ENCODE peak calls at places on chromosomes 12 and 14, in four cellular contexts. R, X, D and Z are unnamed samples.

GRCh38 chr12:84661732-84662326 is 250.8 kb downstream of the SLC6A15 start:
- DNase-seq in D (no peak), X (no peak), R (no peak), Z (no peak)

GRCh38 chr12:101859664-101860607 is 17.4 kb upstream of the DRAM1 start:
- DNase-seq in X (no peak), D (no peak), R (no peak), Z (no peak)

GRCh38 chr12:81147286-81147919 is 69.5 kb downstream of the ACSS3 start:
- DNase-seq in R (no peak), X (no peak), D (no peak), Z (no peak)

GRCh38 chr12:46389130-46389616 is 16.6 kb upstream of the SLC38A2 start:
- DNase-seq in D (no peak), R (peak; percentile 49), X (no peak), Z (no peak)

GRCh38 chr14:70000601-70001000 is 121.4 kb downstream of the SMOC1 start:
- DNase-seq in D (no peak), R (no peak), X (no peak), Z (no peak)

GRCh38 chr12:131119936-131120335 is 166.2 kb downstream of the ADGRD1 start:
- DNase-seq in R (no peak), D (no peak), X (no peak), Z (no peak)

GRCh38 chr12:46177020-46177419 is 91.8 kb downstream of the SLC38A1 start:
- DNase-seq in D (no peak), X (no peak), R (no peak), Z (no peak)

GRCh38 chr12:132597333-132598283 is 12.8 kb downstream of the LRCOL1 start:
- DNase-seq in D (no peak), X (peak; percentile 50), R (peak; percentile 53), Z (no peak)

GRCh38 chr12:19539836-19540235 is 100.5 kb downstream of the AEBP2 start:
- DNase-seq in D (no peak), X (no peak), R (no peak), Z (no peak)

GRCh38 chr14:87049886-87050820 is 942.8 kb downstream of the GALC start:
- DNase-seq in R (no peak), X (no peak), D (no peak), Z (no peak)

GRCh38 chr12:6899837-6900519 is 4.6 kb upstream of the LRRC23 start:
- DNase-seq in X (no peak), D (no peak), R (peak; percentile 78), Z (no peak)

GRCh38 chr12:30969606-30970395 is 43.3 kb downstream of the TSPAN11 start:
- DNase-seq in X (no peak), R (no peak), D (no peak), Z (no peak)

GRCh38 chr12:119375619-119376018 is 41.1 kb downstream of the CCDC60 start:
- DNase-seq in D (no peak), X (no peak), R (no peak), Z (no peak)

GRCh38 chr14:61287196-61287595 is 6.1 kb upstream of the TMEM30B start:
- DNase-seq in R (no peak), X (no peak), D (no peak), Z (no peak)

GRCh38 chr12:116284401-116284800 is 6.9 kb upstream of the MED13L start:
- DNase-seq in D (no peak), X (no peak), R (no peak), Z (no peak)

DNA sequence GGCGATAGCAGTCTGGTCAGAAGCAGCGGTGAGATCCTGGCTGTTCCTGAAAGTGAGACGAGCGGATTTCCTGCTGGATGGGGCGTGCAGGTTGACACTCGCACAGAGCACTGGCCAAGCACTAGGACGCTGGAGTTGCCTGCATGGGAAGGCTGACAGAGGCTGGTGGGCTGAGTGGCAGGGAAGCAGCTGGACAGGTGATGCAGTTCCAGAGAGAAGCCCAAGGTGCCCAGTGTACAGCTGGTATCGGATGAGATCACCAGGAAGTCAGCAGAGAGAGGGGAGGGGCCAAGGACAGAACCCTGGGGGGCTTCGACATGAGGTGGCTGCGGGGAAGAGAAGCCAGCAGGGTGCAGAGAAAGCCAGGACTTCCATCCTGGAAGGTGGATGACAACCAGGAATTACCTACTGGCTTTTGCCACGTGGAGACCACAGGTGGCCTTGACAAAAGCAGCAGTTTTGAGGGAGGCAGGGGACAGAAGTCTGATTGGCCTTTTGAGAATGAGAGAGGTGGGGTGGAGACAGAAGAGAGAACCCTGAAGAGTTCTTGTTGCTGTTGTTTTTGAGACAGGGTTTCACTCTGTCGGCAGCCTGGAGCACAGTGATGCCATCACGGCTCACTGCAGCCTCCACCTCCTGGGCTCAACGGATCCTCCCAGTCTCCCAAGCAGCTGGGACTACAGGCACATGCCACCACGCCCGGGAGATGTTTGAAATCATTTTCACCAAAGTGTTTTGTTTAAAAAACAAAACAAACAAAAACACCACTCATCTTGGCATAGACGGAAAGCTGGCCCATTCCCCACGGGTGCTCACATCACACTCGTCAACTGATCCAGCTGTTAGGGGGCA is 35.3 kb downstream of the CDC42BPB start:
- DNase-seq in X (no peak), R (no peak), D (no peak), Z (no peak)
- H3K4me1 ChIP-seq in X (peaks cover 13% of the 10 kb centered on the region), R (peaks cover 31% of the 10 kb centered on the region), D (no peaks in the 10 kb centered on the region), Z (peaks cover 2% of the 10 kb centered on the region)

GRCh38 chr12:64216239-64216638 is 5.9 kb downstream of the KICS2 start:
- DNase-seq in X (no peak), D (no peak), R (no peak), Z (no peak)

GRCh38 chr12:64219135-64219534 is 3.0 kb downstream of the KICS2 start:
- DNase-seq in X (no peak), D (no peak), R (peak; percentile 6), Z (no peak)

GRCh38 chr12:64221656-64222010 is 463 bp downstream of the KICS2 start:
- DNase-seq in R (peak; percentile 83), D (peak; percentile 53), X (peak; percentile 71), Z (peak; percentile 79)

GRCh38 chr12:64220046-64220445 is 2.0 kb downstream of the KICS2 start:
- DNase-seq in X (no peak), R (no peak), D (no peak), Z (no peak)

DNA sequence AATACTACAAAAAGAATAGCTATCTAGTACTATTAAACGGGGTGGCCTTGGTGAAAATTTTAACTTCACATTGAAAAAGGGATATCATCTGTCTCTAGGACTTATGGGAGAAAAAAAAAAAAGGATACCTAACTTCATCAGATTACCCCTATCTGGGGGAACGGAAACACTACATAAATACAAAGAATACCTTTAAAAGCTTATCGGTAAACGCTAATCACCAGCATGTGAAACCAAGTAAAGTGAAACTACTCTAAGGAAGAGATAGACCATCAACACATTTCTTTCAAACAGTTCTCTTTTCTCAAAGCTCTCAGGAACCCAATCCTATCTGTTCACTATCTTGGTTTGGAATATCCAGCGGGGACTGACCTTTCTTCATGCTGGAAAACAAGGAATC is 3.5 kb downstream of the KICS2 start:
- DNase-seq in R (no peak), X (no peak), D (no peak), Z (no peak)
- H3K27ac ChIP-seq in R (no peak overlapping the region), X (no peak overlapping the region), D (no peak overlapping the region), Z (no peak overlapping the region)

GRCh38 chr14:35402323-35403084 is 2.0 kb downstream of the NFKBIA start:
- DNase-seq in D (peak; percentile 45), R (peak; percentile 38), X (no peak), Z (no peak)

GRCh38 chr14:35401422-35401729 is 3.2 kb downstream of the NFKBIA start:
- DNase-seq in D (no peak), X (no peak), R (no peak), Z (no peak)

GRCh38 chr14:35400707-35401421 is 3.7 kb downstream of the NFKBIA start:
- DNase-seq in R (peak; percentile 76), D (no peak), X (no peak), Z (no peak)

GRCh38 chr14:35403085-35403396 is 1.5 kb downstream of the NFKBIA start:
- DNase-seq in R (peak; percentile 31), X (no peak), D (peak; percentile 31), Z (no peak)

GRCh38 chr14:35401853-35402252 is 2.7 kb downstream of the NFKBIA start:
- DNase-seq in D (no peak), X (no peak), R (peak; percentile 71), Z (no peak)
- H3K4me3 ChIP-seq in D (peak overlapping the region; percentile 86), X (no peak overlapping the region), R (peak overlapping the region; percentile 74), Z (no peak overlapping the region)

GRCh38 chr14:59374048-59374447 is 91.1 kb downstream of the GPR135 start:
- DNase-seq in X (no peak), R (no peak), D (no peak), Z (no peak)
- H3K4me1 ChIP-seq in X (peaks cover 4% of the 10 kb centered on the region), R (no peaks in the 10 kb centered on the region), D (no peaks in the 10 kb centered on the region), Z (no peaks in the 10 kb centered on the region)

GRCh38 chr14:28651148-28651547 is 115.4 kb upstream of the FOXG1 start:
- DNase-seq in X (no peak), R (no peak), D (no peak), Z (no peak)
- H3K27ac ChIP-seq in X (no peak overlapping the region), R (no peak overlapping the region), D (no peak overlapping the region), Z (no peak overlapping the region)

DNA sequence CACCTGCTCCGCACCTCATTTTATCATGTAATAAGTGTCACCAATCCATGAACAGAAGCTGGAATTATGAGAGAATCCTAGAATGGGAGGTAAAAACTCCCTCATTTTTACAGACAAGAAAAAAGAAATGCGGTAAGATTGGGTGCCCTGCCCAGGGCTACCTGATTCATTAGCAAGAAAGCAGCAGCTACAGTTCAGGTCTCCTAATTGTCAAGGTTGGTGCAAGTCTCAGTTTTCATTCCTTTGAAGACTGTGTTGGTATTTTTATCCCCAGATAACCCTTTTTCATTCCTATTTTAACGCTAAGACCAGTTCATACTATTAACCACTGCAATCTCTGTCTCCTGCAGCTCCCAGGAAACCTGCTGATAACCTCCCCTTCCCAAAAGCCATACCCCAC is 6.9 kb downstream of the DUSP6 start:
- DNase-seq in X (no peak), D (no peak), R (no peak), Z (no peak)
- H3K4me3 ChIP-seq in X (no peak overlapping the region), D (no peak overlapping the region), R (no peak overlapping the region), Z (no peak overlapping the region)